ENCODE peak calls at places on chromosomes 16 and 17, in four cellular contexts. W is A549, K is WTC11, Z is K562. X is an unnamed sample.

GRCh38 chr16:30088832-30089624 is 2.7 kb downstream of the TBX6 start:
- DNase-seq in W (no peak), Z (no peak), K (no peak), X (no peak)

GRCh38 chr17:47967607-47968252 is 3.2 kb upstream of the CDK5RAP3 start:
- DNase-seq in K (no peak), W (peak), Z (no peak), X (no peak)

GRCh38 chr17:4940625-4941021 is 555 bp downstream of the RNF167 start:
- DNase-seq in K (no peak), Z (peak), W (no peak), X (no peak)

GRCh38 chr17:76353004-76353598 is 615 bp downstream of the PRPSAP1 start:
- DNase-seq in Z (peak), K (no peak), W (no peak), X (peak)

GRCh38 chr16:52812945-52813556 is 239.6 kb downstream of the CHD9NB start:
- DNase-seq in K (no peak), W (peak), Z (no peak), X (peak)

GRCh38 chr17:33112763-33113162 is 121.1 kb downstream of the SPACA3 start:
- DNase-seq in W (peak), Z (no peak), K (no peak), X (no peak)

GRCh38 chr17:43695968-43696865 is 34.5 kb upstream of the MEOX1 start:
- DNase-seq in Z (no peak), W (no peak), K (no peak), X (no peak)

GRCh38 chr17:48646183-48647102 is 20.3 kb upstream of the HOXB9 start:
- DNase-seq in Z (peak), K (peak), W (peak), X (no peak)

GRCh38 chr17:21034350-21035235 is 8.2 kb downstream of the USP22 start:
- DNase-seq in Z (no peak), W (no peak), K (no peak), X (no peak)

GRCh38 chr17:32777922-32778321 is 99.0 kb downstream of the MYO1D start:
- DNase-seq in Z (no peak), K (no peak), W (no peak), X (no peak)

GRCh38 chr17:57085448-57086068 is 512 bp downstream of the AKAP1 start:
- DNase-seq in K (peak), W (peak), Z (peak), X (peak)

GRCh38 chr17:69173118-69173517 is 31.4 kb upstream of the ABCA6 start:
- DNase-seq in K (no peak), W (no peak), Z (no peak), X (no peak)

GRCh38 chr16:74447578-74447977 is 26.3 kb upstream of the CLEC18B start:
- DNase-seq in K (no peak), W (no peak), Z (no peak), X (peak)

GRCh38 chr17:83170571-83171260 is 91.3 kb downstream of the METRNL start:
- DNase-seq in K (peak), Z (no peak), W (no peak), X (no peak)

GRCh38 chr17:58917228-58917627 is 161.6 kb downstream of the PPM1E start:
- DNase-seq in W (no peak), K (no peak), Z (no peak), X (no peak)

GRCh38 chr17:58918072-58918471 is 162.4 kb downstream of the PPM1E start:
- DNase-seq in Z (no peak), W (no peak), K (no peak), X (no peak)

GRCh38 chr17:58911741-58912343 is 156.2 kb downstream of the PPM1E start:
- DNase-seq in K (no peak), Z (no peak), W (no peak), X (no peak)

GRCh38 chr17:58913552-58913951 is 157.9 kb downstream of the PPM1E start:
- DNase-seq in K (no peak), Z (no peak), W (no peak), X (no peak)

DNA sequence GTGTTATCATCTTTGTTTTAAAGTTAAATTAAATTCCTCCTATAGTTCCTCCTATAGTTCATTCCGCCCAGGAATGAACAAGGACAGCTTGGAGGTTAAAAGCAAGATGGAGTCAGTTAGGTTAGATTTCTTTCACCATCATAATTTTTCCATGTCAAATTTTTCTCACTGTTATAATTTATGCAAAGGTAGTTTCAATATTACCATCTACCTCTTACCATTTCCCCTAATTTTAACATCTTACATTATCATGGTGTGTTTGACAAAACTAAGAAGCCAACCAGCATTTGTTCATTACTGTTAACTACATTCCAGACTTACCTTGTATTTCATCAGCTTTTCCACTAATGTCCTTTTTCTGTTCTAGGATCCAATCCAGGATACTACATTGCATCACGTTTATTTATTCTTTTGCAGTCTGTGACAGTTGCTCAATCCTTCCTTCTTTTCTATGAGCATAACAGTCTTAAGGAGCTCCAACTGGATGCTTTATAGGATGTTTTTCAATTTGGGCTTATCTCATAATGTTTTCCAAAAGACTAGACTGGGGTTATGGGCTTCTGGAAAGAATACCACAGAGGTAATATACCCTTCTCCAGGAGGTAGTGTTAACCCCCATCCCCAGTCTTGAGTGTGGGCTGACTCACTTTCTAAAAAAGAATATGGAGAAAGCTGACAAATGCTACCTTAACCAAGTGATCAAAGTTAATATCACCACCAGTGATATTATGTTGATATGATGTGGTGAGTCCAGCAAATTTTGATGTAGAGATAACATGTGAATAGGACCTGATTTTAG is 158.5 kb downstream of the PPM1E start:
- DNase-seq in W (peak), Z (no peak), K (no peak), X (no peak)
- TF ChIP-seq JUN in W (peak), Z (no peak), K (no peak), X (no peak)

DNA sequence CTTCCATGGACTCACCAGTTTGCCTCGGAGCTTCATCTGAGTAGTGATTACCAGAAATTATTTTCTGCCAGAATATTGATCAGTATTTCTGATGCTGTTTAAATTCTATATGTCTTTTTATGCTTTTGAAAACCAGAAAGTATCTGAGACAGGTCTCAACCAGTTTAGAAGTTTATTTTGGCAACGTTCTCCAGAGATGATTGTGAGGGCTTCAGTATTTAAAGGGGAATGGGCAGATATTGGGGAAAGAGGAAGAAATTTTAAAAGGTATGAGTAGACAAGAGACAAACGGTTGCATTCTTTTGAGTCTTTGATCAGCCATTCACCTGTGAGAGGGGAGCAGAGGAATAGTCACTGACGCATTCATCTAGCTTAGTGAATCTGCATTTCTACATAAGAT is 44.4 kb upstream of the ABCC11 start:
- DNase-seq in W (no peak), Z (no peak), K (no peak), X (no peak)
- TF ChIP-seq JUN in W (no peak), Z (no peak), K (no peak), X (no peak)

GRCh38 chr17:41987642-41988041 is 21.0 kb downstream of the CNP start:
- DNase-seq in Z (no peak), K (no peak), W (no peak), X (no peak)
- TF ChIP-seq JUN in Z (no peak), K (no peak), W (no peak), X (no peak)

DNA sequence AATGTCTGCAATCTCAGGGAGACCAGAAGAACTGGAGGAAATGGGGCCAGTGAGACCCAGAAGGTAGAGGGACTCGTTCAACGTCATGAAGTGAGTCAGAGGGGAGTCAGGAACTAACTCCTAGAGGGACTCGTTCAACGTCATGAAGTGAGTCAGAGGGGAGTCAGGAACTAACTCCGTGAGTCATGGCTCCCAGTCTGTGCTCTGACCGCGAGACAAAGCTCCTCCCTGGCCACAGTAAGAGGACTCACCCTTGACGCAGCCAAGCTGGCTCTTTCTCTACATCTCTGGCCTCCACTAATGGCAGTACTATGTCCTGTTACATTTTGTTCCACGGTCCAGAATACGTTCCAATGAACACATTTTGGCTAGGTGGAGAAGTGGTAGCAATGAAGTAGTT is 902.5 kb downstream of the KCNJ2 start:
- DNase-seq in K (no peak), Z (no peak), W (peak), X (no peak)
- TF ChIP-seq JUN in K (no peak), Z (no peak), W (no peak), X (no peak)

X was measured in endothelial cell of umbilical vein.